ENCODE peak calls at places on chromosomes 2 and 18, in ten cellular contexts. Q is astrocyte, M is uterus, Y is hepatocyte, U is adrenal gland, H is mucosa of descending colon, T is IMR-90, F is cardiac muscle cell, L is tibial artery, R is testis. X is an unnamed sample.

GRCh38 chr18:25061345-25061744 is 290.6 kb downstream of the ZNF521 start:
- DNase-seq in U (no peak), H (no peak), T (no peak), Q (no peak), F (no peak), M (no peak), L (no peak), R (no peak), Y (no peak), X (no peak)

GRCh38 chr18:76461148-76461547 is 33.9 kb downstream of the ZNF516 start:
- DNase-seq in R (no peak), H (no peak), Y (no peak), U (peak; percentile 4), Q (no peak), L (no peak), M (no peak), F (no peak), T (no peak), X (no peak)

GRCh38 chr2:33344230-33344629 is 132.2 kb upstream of the RASGRP3 start:
- DNase-seq in R (no peak), H (no peak), U (no peak), Y (no peak), Q (no peak), T (no peak), M (no peak), F (no peak), L (no peak), X (no peak)

GRCh38 chr2:85078536-85078935 is 54.7 kb upstream of the TCF7L1 start:
- DNase-seq in Q (no peak), Y (no peak), F (no peak), T (no peak), H (no peak), R (no peak), U (no peak), M (no peak), L (no peak), X (no peak)

GRCh38 chr2:27792759-27793158 is 21.2 kb downstream of the MRPL33 start:
- DNase-seq in T (peak; percentile 81), H (no peak), M (no peak), U (no peak), R (no peak), Q (peak; percentile 54), Y (no peak), F (no peak), L (no peak), X (no peak)

GRCh38 chr2:10646153-10646552 is 43.6 kb downstream of the NOL10 start:
- DNase-seq in L (no peak), Y (no peak), Q (peak; percentile 21), R (no peak), T (peak; percentile 12), M (no peak), H (no peak), U (no peak), F (no peak), X (no peak)

GRCh38 chr2:169358016-169358415 is 4.3 kb downstream of the LRP2 start:
- DNase-seq in T (no peak), L (no peak), H (no peak), F (no peak), Y (no peak), Q (no peak), U (no peak), M (no peak), R (no peak), X (no peak)

GRCh38 chr18:22468554-22468891 is 50.8 kb upstream of the CTAGE1 start:
- DNase-seq in T (no peak), F (no peak), Y (no peak), U (no peak), L (no peak), Q (no peak), H (no peak), M (no peak), R (no peak), X (no peak)

DNA sequence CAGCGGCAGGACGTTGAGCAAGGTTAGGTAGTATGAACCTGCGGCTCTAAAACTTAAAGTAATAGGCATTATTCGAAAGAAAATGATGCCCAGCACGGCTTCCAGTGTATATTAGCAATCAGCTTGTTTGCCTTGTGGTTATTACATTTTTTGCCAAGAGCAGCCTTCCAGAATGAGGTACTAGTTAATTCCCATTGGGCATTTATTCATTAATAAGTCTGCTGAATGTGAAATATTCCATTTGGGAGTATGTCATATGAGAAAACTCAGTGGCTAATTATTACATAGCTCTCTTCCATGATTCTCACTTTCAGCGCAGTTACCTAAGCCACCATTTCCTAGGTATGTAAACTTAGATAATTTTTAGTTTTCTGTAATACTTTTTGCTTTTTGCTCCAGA is 12.9 kb downstream of the CRIM1 start:
- DNase-seq in H (no peak), F (no peak), Q (no peak), T (no peak), R (no peak), U (no peak), Y (no peak), L (no peak), M (no peak), X (no peak)
- H3K4me1 ChIP-seq in H (peaks cover 37% of the 10 kb centered on the region), F (peaks cover 30% of the 10 kb centered on the region), Q (peaks cover 78% of the 10 kb centered on the region), T (peaks cover 49% of the 10 kb centered on the region), R (peaks cover 37% of the 10 kb centered on the region), U (peaks cover 28% of the 10 kb centered on the region), Y (peaks cover 39% of the 10 kb centered on the region), L (peaks cover 97% of the 10 kb centered on the region), M (no peaks in the 10 kb centered on the region), X (peaks cover 28% of the 10 kb centered on the region)

GRCh38 chr2:215756351-215756731 is 257.0 kb downstream of the MREG start:
- DNase-seq in F (no peak), Q (no peak), U (no peak), H (no peak), Y (no peak), R (no peak), L (no peak), M (no peak), T (no peak), X (no peak)

GRCh38 chr2:215755651-215756350 is 257.6 kb downstream of the MREG start:
- DNase-seq in R (no peak), M (no peak), U (no peak), F (no peak), Q (no peak), Y (no peak), H (no peak), T (no peak), L (no peak), X (no peak)

GRCh38 chr2:215760526-215760925 is 252.8 kb downstream of the MREG start:
- DNase-seq in M (no peak), Y (no peak), T (no peak), F (no peak), Q (no peak), U (no peak), R (no peak), H (no peak), L (no peak), X (no peak)

GRCh38 chr2:215760126-215760525 is 253.2 kb downstream of the MREG start:
- DNase-seq in H (no peak), L (no peak), T (no peak), M (no peak), U (no peak), Q (no peak), F (peak; percentile 65), R (no peak), Y (no peak), X (no peak)

DNA sequence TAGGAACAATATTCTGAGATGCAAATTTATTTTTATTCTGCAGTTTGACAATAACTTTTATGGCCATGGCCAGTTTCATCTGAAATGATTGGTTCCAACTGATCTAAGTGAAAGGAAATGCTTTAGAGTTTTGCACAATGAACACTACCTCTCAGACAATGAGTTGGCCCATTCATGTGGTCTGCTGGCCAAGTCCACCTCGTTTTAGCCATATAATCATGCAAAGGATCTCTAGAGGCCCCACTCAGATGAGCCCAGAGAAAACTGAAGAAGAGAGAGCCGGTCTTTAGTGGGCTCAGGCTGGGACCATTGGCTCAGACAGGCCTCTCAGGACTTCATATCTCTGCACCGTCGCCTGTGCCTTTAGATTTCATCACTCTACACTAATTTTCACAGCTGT is 254.7 kb downstream of the MREG start:
- DNase-seq in M (no peak), R (no peak), Q (peak; percentile 86), Y (no peak), H (no peak), F (no peak), T (peak; percentile 55), L (no peak), U (no peak), X (no peak)
- H3K4me3 ChIP-seq in M (no peak overlapping the region), R (no peak overlapping the region), Q (no peak overlapping the region), Y (no peak overlapping the region), H (no peak overlapping the region), F (no peak overlapping the region), T (no peak overlapping the region), L (no peak overlapping the region), U (no peak overlapping the region), X (no peak overlapping the region)

GRCh38 chr18:56789889-56790180 is 138.7 kb downstream of the WDR7 start:
- DNase-seq in Y (no peak), Q (no peak), H (no peak), F (no peak), U (no peak), M (no peak), T (no peak), L (no peak), R (no peak), X (no peak)
- TF ChIP-seq CTCF in Y (no peak), Q (no peak), H (no peak), F (no peak), U (no peak), M (no peak), T (no peak), L (no peak), R (no peak), X (no peak)

GRCh38 chr2:47069628-47070154 is 85.4 kb downstream of the STPG4 start:
- DNase-seq in Y (peak; percentile 72), R (no peak), H (peak; percentile 87), L (peak; percentile 92), Q (peak; percentile 76), M (no peak), T (peak; percentile 65), U (peak; percentile 55), F (peak; percentile 85), X (peak; percentile 86)

GRCh38 chr2:47072018-47072691 is 83.0 kb downstream of the STPG4 start:
- DNase-seq in Y (no peak), Q (peak; percentile 97), T (peak; percentile 70), F (no peak), L (peak; percentile 96), M (peak; percentile 98), U (peak; percentile 72), R (peak; percentile 86), H (peak; percentile 69), X (peak; percentile 88)

GRCh38 chr2:47070155-47070919 is 84.8 kb downstream of the STPG4 start:
- DNase-seq in U (no peak), R (peak; percentile 66), Y (no peak), M (no peak), Q (no peak), T (no peak), L (no peak), F (no peak), H (no peak), X (no peak)

GRCh38 chr2:47072728-47073191 is 82.3 kb downstream of the STPG4 start:
- DNase-seq in R (no peak), L (peak; percentile 77), F (no peak), Q (no peak), U (no peak), H (no peak), T (no peak), Y (no peak), M (no peak), X (no peak)

DNA sequence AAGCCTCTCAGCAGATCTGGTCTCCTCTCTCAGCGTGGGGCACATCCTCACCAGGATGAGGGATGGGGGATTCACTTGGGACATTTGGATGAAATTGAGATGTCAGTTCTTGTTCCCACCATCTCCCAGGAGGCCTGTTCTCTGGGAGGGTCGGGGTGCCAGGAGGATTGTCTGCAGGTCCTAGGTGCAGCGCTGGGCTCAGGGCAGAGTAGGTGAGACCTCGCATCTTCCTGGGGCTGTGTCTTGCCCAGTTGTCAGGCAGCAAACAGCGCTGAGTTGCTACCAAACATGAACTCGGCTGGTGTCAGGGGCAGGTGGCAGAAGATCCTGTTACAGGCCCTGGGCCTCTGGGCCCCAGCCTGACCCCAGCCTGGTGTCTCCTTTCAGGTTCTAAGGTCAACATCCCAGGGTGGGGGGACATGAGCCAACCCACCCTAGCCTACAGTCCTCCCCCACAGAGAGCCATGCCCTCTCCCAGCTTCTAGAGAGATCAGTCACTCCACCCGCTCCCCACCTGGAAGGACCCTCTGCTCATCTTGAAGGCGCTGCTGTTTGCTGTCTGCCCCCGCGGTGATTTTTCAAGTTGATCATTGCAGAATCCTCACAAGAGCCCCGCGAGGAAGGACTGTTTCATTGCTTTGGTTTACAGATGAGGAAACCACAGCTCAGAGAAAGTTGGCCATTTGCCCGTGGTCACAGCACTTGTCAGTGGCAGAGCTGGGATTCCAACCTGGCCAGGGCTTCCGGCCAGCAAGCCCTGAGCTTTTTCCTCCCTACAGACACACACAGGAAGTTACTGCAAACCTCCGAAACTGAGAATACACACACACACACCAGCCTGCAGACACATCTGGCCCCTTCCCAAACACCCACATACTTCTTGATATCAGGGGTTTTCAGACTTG is 83.9 kb downstream of the STPG4 start:
- DNase-seq in M (peak; percentile 82), Q (peak; percentile 96), U (peak; percentile 70), Y (no peak), R (peak; percentile 68), F (no peak), L (peak; percentile 91), T (peak; percentile 91), H (no peak), X (peak; percentile 87)
- H3K4me1 ChIP-seq in M (peaks cover 20% of the 10 kb centered on the region), Q (peaks cover 60% of the 10 kb centered on the region), U (peaks cover 91% of the 10 kb centered on the region), Y (peaks cover 18% of the 10 kb centered on the region), R (peaks cover 62% of the 10 kb centered on the region), F (peaks cover 17% of the 10 kb centered on the region), L (peaks cover 86% of the 10 kb centered on the region), T (peaks cover 49% of the 10 kb centered on the region), H (peaks cover 42% of the 10 kb centered on the region), X (peaks cover 82% of the 10 kb centered on the region)